ENCODE peak calls at places on chromosomes 5 and 9, in eight cellular contexts. L, I, T, Y, S, B, V and P are unnamed samples.

GRCh38 chr5:133967124-133967523 is 1.3 kb downstream of the C5orf15 start:
- DNase-seq in L (no peak), I (no peak), T (no peak), Y (no peak), S (no peak), B (no peak), V (no peak), P (no peak)

GRCh38 chr5:76016258-76016657 is 66.9 kb upstream of the SV2C start:
- DNase-seq in L (no peak), I (no peak), T (no peak), Y (no peak), S (no peak), B (no peak), V (peak; percentile 4), P (no peak)

GRCh38 chr5:78758169-78758839 is 109.7 kb upstream of the LHFPL2 start:
- DNase-seq in L (no peak), I (no peak), T (no peak), Y (no peak), S (peak; percentile 44), B (no peak), V (no peak), P (no peak)

GRCh38 chr9:92187989-92188714 is 72.9 kb upstream of the SPTLC1 start:
- DNase-seq in L (no peak), I (no peak), T (no peak), Y (no peak), S (no peak), B (no peak), V (no peak), P (no peak)

GRCh38 chr9:35774907-35775635 is 16.3 kb upstream of the NPR2 start:
- DNase-seq in L (no peak), I (no peak), T (no peak), Y (no peak), S (no peak), B (no peak), V (peak; percentile 30), P (no peak)

GRCh38 chr9:132731230-132731629 is 61.0 kb downstream of the GTF3C4 start:
- DNase-seq in L (no peak), I (peak; percentile 35), T (no peak), Y (no peak), S (no peak), B (no peak), V (no peak), P (no peak)

GRCh38 chr9:92097997-92098482 is 17.2 kb downstream of the SPTLC1 start:
- DNase-seq in L (peak; percentile 77), I (peak; percentile 82), T (peak; percentile 64), Y (peak; percentile 18), S (no peak), B (peak; percentile 85), V (peak; percentile 83), P (peak; percentile 82)

GRCh38 chr9:89508951-89509607 is 11.2 kb upstream of the SEMA4D start:
- DNase-seq in L (no peak), I (no peak), T (no peak), Y (no peak), S (no peak), B (no peak), V (no peak), P (no peak)

GRCh38 chr5:115439042-115439441 is 105.5 kb downstream of the FEM1C start:
- DNase-seq in L (no peak), I (no peak), T (no peak), Y (no peak), S (no peak), B (no peak), V (no peak), P (no peak)

GRCh38 chr5:143231426-143231825 is 172.1 kb downstream of the NR3C1 start:
- DNase-seq in L (no peak), I (no peak), T (no peak), Y (no peak), S (no peak), B (peak; percentile 27), V (no peak), P (no peak)

DNA sequence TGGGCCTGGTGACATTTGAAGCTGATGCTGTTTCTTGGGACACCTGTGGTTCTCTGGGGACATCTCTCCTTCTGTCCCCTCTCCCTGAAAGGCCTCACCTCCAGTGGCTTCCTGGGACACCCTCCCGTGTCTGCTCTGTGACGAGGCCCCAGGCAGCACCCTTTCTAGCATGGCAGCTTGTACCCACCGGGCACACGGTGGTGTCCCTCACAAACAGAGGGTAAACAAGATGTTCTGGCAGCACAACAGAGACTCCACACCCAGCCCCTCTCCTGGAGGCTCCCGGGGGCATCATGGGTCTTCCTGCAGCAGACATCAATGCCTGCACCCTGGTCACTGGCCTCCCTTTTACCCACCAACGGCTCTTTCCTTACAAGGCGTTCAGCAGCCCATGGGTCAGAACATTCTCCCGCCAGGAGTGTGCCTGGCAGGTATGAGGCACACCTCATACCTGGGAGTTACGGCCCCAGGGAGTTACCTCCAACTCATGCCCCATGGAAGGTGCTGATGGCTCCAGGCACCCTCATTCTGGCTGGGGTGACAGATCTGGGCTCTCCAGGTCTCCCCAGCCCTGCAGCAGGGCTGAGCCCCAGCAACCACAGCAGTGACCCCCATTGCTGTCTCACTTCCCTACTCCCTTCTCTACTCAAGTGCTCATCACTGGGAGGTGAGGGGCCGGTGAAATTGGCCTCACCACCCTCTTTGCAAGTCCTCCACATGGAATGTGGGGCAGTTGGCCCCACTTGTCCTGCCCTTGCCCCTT is 51.1 kb downstream of the BARX1 start:
- DNase-seq in L (no peak), I (peak; percentile 46), T (no peak), Y (no peak), S (no peak), B (no peak), V (no peak), P (peak; percentile 7)
- H3K27me3 ChIP-seq in L (no peaks in the 10 kb centered on the region), I (no peaks in the 10 kb centered on the region), T (peaks cover 56% of the 10 kb centered on the region), Y (no peaks in the 10 kb centered on the region), S (no peaks in the 10 kb centered on the region), B (no peaks in the 10 kb centered on the region), V (no peaks in the 10 kb centered on the region), P (peaks cover 13% of the 10 kb centered on the region)

DNA sequence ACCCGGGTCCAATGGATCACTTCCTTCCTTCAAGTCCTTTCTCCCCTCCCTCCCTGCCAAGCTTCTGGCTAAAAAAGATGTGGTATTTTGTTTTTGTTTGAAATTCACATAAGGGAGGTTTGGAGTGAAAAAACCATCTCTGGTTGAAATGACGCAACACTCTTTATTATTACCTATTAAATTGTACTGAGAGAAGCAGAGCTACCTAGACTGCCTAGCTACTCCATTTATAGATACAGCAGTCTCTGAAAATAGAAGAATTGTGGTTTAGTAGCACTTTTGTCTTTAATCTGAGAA is 265.1 kb downstream of the MLLT3 start:
- DNase-seq in L (no peak), I (no peak), T (no peak), Y (no peak), S (no peak), B (no peak), V (no peak), P (no peak)
- H3K4me1 ChIP-seq in L (no peaks in the 10 kb centered on the region), I (peaks cover 6% of the 10 kb centered on the region), T (peaks cover 25% of the 10 kb centered on the region), Y (peaks cover 4% of the 10 kb centered on the region), S (no peaks in the 10 kb centered on the region), B (no peaks in the 10 kb centered on the region), V (no peaks in the 10 kb centered on the region), P (peaks cover 20% of the 10 kb centered on the region)

GRCh38 chr9:126628146-126628545 is 14.4 kb downstream of the LMX1B start:
- DNase-seq in L (no peak), I (no peak), T (no peak), Y (no peak), S (no peak), B (no peak), V (no peak), P (no peak)

GRCh38 chr9:126633881-126634558 is 20.3 kb downstream of the LMX1B start:
- DNase-seq in L (no peak), I (no peak), T (no peak), Y (no peak), S (no peak), B (no peak), V (no peak), P (no peak)

GRCh38 chr9:126631254-126631653 is 17.5 kb downstream of the LMX1B start:
- DNase-seq in L (no peak), I (no peak), T (no peak), Y (no peak), S (no peak), B (no peak), V (peak; percentile 80), P (no peak)

GRCh38 chr9:126629007-126629674 is 15.4 kb downstream of the LMX1B start:
- DNase-seq in L (no peak), I (no peak), T (no peak), Y (no peak), S (no peak), B (no peak), V (no peak), P (no peak)

GRCh38 chr9:126630458-126631237 is 16.9 kb downstream of the LMX1B start:
- DNase-seq in L (no peak), I (no peak), T (no peak), Y (no peak), S (peak; percentile 42), B (no peak), V (peak; percentile 62), P (no peak)
- H3K27me3 ChIP-seq in L (no peaks in the 10 kb centered on the region), I (no peaks in the 10 kb centered on the region), T (peaks cover 100% of the 10 kb centered on the region), Y (peaks cover 7% of the 10 kb centered on the region), S (no peaks in the 10 kb centered on the region), B (no peaks in the 10 kb centered on the region), V (peaks cover 66% of the 10 kb centered on the region), P (no peaks in the 10 kb centered on the region)

GRCh38 chr9:136237486-136238341 is 7.9 kb downstream of the QSOX2 start:
- DNase-seq in L (no peak), I (no peak), T (no peak), Y (no peak), S (peak; percentile 80), B (no peak), V (no peak), P (no peak)
- H3K4me1 ChIP-seq in L (no peaks in the 10 kb centered on the region), I (no peaks in the 10 kb centered on the region), T (peaks cover 49% of the 10 kb centered on the region), Y (peaks cover 6% of the 10 kb centered on the region), S (peaks cover 57% of the 10 kb centered on the region), B (no peaks in the 10 kb centered on the region), V (no peaks in the 10 kb centered on the region), P (no peaks in the 10 kb centered on the region)

DNA sequence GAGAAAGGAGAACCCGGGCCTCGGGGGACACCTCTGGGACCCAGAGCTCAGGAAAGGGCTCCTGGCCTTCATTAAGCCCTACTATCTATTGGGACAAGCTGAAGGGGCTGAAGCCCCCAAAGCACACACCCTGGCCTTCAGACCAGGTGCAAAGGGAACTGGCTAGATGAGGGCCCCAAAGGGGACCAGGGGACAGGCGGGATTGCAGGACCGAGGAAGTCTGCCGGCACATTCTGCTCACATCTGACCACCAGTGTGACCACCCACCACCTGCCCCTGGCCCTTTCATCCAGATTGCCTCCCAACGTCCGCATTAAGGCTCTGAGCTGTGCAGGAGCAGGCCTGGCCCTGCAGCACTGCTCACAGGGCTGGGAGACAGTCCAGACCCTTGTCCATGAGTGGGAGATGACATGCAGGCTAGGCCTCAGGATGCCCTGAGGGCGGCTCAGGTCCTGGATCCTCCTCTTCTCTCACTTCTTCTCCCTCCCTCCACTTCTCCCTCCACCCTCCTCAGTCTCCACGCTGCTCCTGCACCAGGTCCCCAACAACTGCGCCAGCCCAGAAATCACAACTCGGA is 19.2 kb downstream of the PSD2 start:
- DNase-seq in L (no peak), I (peak; percentile 46), T (no peak), Y (no peak), S (no peak), B (no peak), V (no peak), P (no peak)
- H3K27me3 ChIP-seq in L (no peaks in the 10 kb centered on the region), I (no peaks in the 10 kb centered on the region), T (peaks cover 17% of the 10 kb centered on the region), Y (no peaks in the 10 kb centered on the region), S (no peaks in the 10 kb centered on the region), B (no peaks in the 10 kb centered on the region), V (no peaks in the 10 kb centered on the region), P (no peaks in the 10 kb centered on the region)

DNA sequence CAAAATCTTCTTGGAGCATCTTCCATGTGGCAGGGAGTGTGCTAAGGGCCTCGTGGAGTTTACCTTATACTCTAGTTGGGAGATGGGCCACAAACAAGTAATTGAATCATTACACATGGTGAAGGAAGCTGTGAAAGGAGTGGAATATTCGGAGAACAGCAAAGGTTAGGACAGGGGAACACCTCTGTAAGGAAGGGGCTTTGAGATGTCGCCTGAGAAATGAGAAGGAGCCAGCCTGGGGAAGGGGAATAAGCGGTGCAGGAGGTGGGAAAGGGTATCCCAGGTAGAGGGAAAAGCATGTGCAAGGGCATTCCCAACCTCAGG is 2.2 kb upstream of the STOM start:
- DNase-seq in L (no peak), I (no peak), T (no peak), Y (no peak), S (no peak), B (no peak), V (no peak), P (no peak)
- H3K4me1 ChIP-seq in L (peaks cover 5% of the 10 kb centered on the region), I (peaks cover 6% of the 10 kb centered on the region), T (peaks cover 86% of the 10 kb centered on the region), Y (peaks cover 25% of the 10 kb centered on the region), S (peaks cover 28% of the 10 kb centered on the region), B (no peaks in the 10 kb centered on the region), V (peaks cover 3% of the 10 kb centered on the region), P (peaks cover 49% of the 10 kb centered on the region)